ENCODE peak calls at places on chromosome 14, in five cellular contexts. R, V, U, X and Q are unnamed samples.

GRCh38 chr14:31275731-31276130 is 68.1 kb upstream of the HECTD1 start:
- DNase-seq in R (no peak), V (peak), U (no peak), X (no peak), Q (no peak)

GRCh38 chr14:49512147-49512551 is 74.0 kb downstream of the RPS29 start:
- DNase-seq in R (no peak), V (peak), U (no peak), X (no peak), Q (no peak)

GRCh38 chr14:102901633-102902032 is 20.8 kb upstream of the AMN start:
- DNase-seq in R (peak), V (no peak), U (no peak), X (peak), Q (no peak)

GRCh38 chr14:89252887-89253532 is 164.0 kb downstream of the FOXN3 start:
- DNase-seq in R (no peak), V (peak), U (no peak), X (no peak), Q (no peak)

GRCh38 chr14:59360923-59361794 is 104.0 kb downstream of the GPR135 start:
- DNase-seq in R (no peak), V (peak), U (peak), X (peak), Q (peak)

GRCh38 chr14:89842852-89843251 is 111.7 kb downstream of the EFCAB11 start:
- DNase-seq in R (no peak), V (no peak), U (no peak), X (no peak), Q (no peak)

GRCh38 chr14:60684203-60684602 is 34.9 kb upstream of the SIX1 start:
- DNase-seq in R (no peak), V (no peak), U (no peak), X (no peak), Q (no peak)

GRCh38 chr14:39342768-39343167 is 89.5 kb downstream of the FBXO33 start:
- DNase-seq in R (no peak), V (no peak), U (no peak), X (no peak), Q (no peak)

GRCh38 chr14:87994974-87995373 is 2.0 kb upstream of the GALC start:
- DNase-seq in R (peak), V (no peak), U (no peak), X (no peak), Q (no peak)

GRCh38 chr14:68947802-68948201 is 31.3 kb downstream of the ACTN1 start:
- DNase-seq in R (no peak), V (peak), U (peak), X (no peak), Q (peak)

GRCh38 chr14:58950555-58950954 is 237.9 kb upstream of the DAAM1 start:
- DNase-seq in R (no peak), V (no peak), U (no peak), X (no peak), Q (no peak)

GRCh38 chr14:96264850-96265249 is 8.8 kb downstream of the BDKRB1 start:
- DNase-seq in R (no peak), V (peak), U (peak), X (no peak), Q (no peak)

GRCh38 chr14:42174357-42174756 is 567.7 kb downstream of the LRFN5 start:
- DNase-seq in R (no peak), V (no peak), U (no peak), X (no peak), Q (no peak)

GRCh38 chr14:53947452-53948180 is 9.0 kb downstream of the BMP4 start:
- DNase-seq in R (no peak), V (no peak), U (no peak), X (no peak), Q (no peak)

GRCh38 chr14:86712176-86712575 is 1182.2 kb downstream of the FLRT2 start:
- DNase-seq in R (no peak), V (no peak), U (no peak), X (no peak), Q (no peak)

GRCh38 chr14:74426202-74426582 is at the start of gene SYNDIG1L:
- DNase-seq in R (no peak), V (no peak), U (no peak), X (no peak), Q (no peak)

GRCh38 chr14:69036757-69037506 is 57.8 kb upstream of the ACTN1 start:
- DNase-seq in R (no peak), V (no peak), U (no peak), X (no peak), Q (no peak)

GRCh38 chr14:71209888-71210287 is 302.6 kb downstream of the PCNX1 start:
- DNase-seq in R (no peak), V (no peak), U (no peak), X (no peak), Q (no peak)

GRCh38 chr14:90517431-90517841 is 120.6 kb downstream of the CALM1 start:
- DNase-seq in R (no peak), V (no peak), U (no peak), X (peak), Q (peak)

GRCh38 chr14:61101803-61102548 is 120.9 kb downstream of the SLC38A6 start:
- DNase-seq in R (no peak), V (peak), U (no peak), X (no peak), Q (no peak)

GRCh38 chr14:50773632-50774541 is 57.1 kb downstream of the NIN start:
- DNase-seq in R (no peak), V (peak), U (no peak), X (no peak), Q (peak)

GRCh38 chr14:102042699-102043098 is 44.1 kb downstream of the HSP90AA1 start:
- DNase-seq in R (no peak), V (no peak), U (no peak), X (no peak), Q (no peak)

GRCh38 chr14:75147423-75148071 is 20.7 kb upstream of the NEK9 start:
- DNase-seq in R (no peak), V (peak), U (peak), X (no peak), Q (peak)

GRCh38 chr14:24900281-24900868 is 149.6 kb downstream of the STXBP6 start:
- DNase-seq in R (no peak), V (no peak), U (no peak), X (no peak), Q (no peak)

GRCh38 chr14:25389948-25390347 is 340.0 kb upstream of the STXBP6 start:
- DNase-seq in R (no peak), V (no peak), U (no peak), X (no peak), Q (no peak)

GRCh38 chr14:60079723-60080122 is 12.0 kb upstream of the PCNX4 start:
- DNase-seq in R (no peak), V (no peak), U (no peak), X (no peak), Q (no peak)

GRCh38 chr14:90815817-90816662 is at the start of gene TTC7B:
- DNase-seq in R (no peak), V (no peak), U (peak), X (peak), Q (peak)

GRCh38 chr14:88804035-88804434 is 11.3 kb upstream of the EML5 start:
- DNase-seq in R (no peak), V (no peak), U (no peak), X (no peak), Q (no peak)

GRCh38 chr14:29865299-29865698 is 62.3 kb downstream of the PRKD1 start:
- DNase-seq in R (no peak), V (no peak), U (no peak), X (no peak), Q (no peak)

GRCh38 chr14:95185452-95186392 is 28.4 kb upstream of the DICER1 start:
- DNase-seq in R (no peak), V (no peak), U (peak), X (no peak), Q (peak)
- TF ChIP-seq EP300 in R (no peak), V (no peak), U (no peak), X (no peak), Q (peak)

GRCh38 chr14:84929834-84930233 is 600.1 kb upstream of the FLRT2 start:
- DNase-seq in R (no peak), V (no peak), U (no peak), X (no peak), Q (no peak)
- TF ChIP-seq CTCF in R (no peak), V (no peak), U (no peak), X (no peak), Q (no peak)

GRCh38 chr14:93044116-93044515 is 71.6 kb downstream of the ITPK1 start:
- DNase-seq in R (no peak), V (peak), U (no peak), X (no peak), Q (peak)
- H3K27ac ChIP-seq in R (no peak), V (peak), U (peak), X (peak), Q (peak)

DNA sequence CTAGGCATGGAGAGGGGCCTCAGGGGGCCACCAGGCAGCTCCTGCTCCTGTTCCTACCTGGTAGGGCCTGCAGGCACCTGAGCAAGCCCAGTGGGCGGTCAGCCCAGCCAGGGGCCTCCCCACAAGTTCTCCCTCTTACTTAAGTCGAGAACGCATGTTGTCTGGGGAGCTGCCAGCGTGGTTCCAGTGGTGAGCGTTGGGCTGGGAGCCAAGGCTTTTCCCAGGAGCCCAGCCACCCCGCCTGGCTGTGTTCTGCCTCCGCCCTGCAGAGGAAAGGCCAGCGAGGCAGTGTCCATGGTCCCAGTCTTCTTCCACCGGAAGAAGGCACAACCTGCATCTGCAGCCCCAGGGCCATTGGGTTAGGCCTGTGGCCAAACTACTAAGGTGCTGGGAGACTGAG is 1.4 kb downstream of the C14orf180 start:
- DNase-seq in R (no peak), V (no peak), U (peak), X (no peak), Q (peak)
- TF ChIP-seq EP300 in R (no peak), V (no peak), U (no peak), X (no peak), Q (no peak)

GRCh38 chr14:80867798-80868197 is 73.7 kb downstream of the CEP128 start:
- DNase-seq in R (no peak), V (no peak), U (no peak), X (no peak), Q (no peak)

GRCh38 chr14:80867091-80867490 is 74.4 kb downstream of the CEP128 start:
- DNase-seq in R (no peak), V (no peak), U (no peak), X (no peak), Q (no peak)

GRCh38 chr14:80865565-80865964 is 76.0 kb downstream of the CEP128 start:
- DNase-seq in R (no peak), V (no peak), U (no peak), X (no peak), Q (no peak)

DNA sequence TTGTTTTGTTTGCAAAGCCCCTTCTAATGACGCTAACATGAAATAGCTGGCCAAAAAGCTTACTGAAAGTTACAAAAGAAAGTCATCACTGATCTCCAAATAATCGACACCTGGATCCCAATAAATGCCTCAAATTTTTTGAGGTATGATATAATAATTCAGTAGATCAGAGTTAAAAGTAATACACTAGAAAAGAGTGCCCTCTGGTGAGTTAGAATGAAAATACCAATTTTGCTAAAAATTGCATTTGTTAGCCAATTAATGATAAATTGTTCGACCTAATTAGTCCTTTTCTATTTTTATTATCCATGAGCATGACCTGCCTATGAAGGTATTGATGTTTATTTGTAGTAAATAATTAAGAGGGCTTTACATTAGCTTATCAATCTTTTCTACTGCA is 78.6 kb downstream of the CEP128 start:
- DNase-seq in R (no peak), V (no peak), U (no peak), X (no peak), Q (no peak)
- TF ChIP-seq CTCF in R (peak), V (peak), U (no peak), X (no peak), Q (no peak)

DNA sequence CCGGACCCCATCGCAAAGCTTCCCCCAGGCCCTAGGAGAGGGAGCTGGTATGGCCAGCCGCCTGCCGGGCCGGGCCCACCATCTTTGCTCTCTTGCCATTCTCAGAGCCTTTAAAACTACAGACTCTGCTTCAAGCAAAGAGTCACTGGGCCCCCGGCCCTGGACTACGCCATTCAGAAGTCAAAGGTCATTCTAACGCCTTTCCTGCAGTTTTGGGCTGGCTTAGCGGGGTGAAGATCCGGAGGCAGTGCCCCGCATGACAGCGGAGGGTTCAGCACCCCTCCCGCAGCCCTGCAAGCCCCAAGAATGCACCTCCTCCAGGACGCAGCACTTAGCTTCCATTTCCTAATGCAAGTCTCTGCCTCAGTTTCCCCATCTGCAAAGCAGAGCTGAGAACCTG is 38.3 kb upstream of the MEG3 start:
- DNase-seq in R (no peak), V (no peak), U (no peak), X (no peak), Q (no peak)
- H3K27ac ChIP-seq in R (no peak), V (no peak), U (no peak), X (no peak), Q (no peak)

DNA sequence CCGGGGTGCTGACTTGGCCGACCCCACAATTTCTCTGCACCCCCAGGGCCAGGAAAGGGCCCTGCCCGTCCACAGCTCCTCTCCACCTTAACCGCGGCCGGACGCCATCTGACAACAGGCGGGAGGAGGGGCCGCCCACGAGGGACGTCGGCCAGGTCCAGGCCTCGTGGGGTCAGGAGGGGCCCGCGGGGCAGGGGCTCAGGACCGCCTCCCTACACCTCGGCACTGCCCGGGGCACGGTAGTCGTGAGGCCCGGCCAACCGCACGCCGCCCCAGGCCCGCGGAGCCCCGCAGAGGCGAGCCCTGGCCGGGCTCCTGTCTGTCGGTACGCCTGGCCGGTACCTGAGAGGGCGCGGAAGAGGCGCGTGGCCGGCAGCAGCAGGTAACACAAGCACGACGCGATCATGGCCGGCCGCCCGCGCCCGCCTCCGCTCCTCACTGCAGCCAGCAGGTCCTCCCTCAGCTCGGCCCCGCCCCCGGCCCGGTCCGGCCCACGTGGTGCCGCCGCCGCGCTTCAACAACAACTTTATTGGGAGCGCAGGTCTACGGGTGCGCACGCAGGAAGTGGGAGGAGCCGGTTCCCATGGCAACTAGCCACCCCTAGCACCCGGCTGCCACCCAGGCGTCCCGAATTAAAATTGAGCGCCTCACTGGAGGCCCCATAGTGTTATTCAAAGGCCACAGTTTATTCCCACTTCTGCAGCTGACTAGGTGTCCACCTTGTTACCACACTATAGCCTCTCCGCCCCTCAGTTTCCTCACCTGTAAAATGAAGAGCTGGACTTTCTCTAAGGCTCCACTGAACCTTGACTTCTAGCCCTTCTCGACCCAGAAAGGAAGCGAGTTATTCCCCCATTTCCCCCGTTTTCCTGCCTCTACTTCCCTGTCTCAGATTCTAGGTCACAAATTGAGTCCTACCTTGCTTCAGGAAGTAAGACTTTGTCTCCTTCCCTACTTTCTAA is at the start of gene ANGEL1:
- DNase-seq in R (peak), V (peak), U (peak), X (peak), Q (peak)
- TF ChIP-seq EP300 in R (no peak), V (no peak), U (peak), X (no peak), Q (no peak)

DNA sequence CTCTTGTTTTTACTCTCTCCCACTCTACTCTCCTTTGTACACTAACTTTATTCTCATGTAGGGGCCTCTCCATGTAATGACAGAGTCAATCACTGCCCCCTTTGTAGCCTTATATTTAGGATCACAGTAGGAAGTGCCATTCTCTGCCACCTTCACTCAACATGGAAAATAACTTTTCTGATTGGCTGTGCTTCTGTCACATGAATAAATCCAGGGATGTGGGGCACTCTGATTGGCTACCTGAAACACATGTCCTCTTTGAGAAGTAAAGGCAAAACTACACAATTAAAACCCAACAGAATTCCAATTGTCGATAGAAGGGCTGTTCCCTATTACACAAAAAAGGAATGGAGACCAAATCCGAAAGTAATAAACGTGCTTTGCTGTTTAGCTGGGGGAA is at the start of gene RNASE9:
- DNase-seq in R (no peak), V (peak), U (no peak), X (no peak), Q (no peak)
- TF ChIP-seq CTCF in R (no peak), V (no peak), U (no peak), X (no peak), Q (no peak)

GRCh38 chr14:104148433-104149277 is 10.3 kb downstream of the KIF26A start:
- DNase-seq in R (no peak), V (no peak), U (no peak), X (peak), Q (no peak)

GRCh38 chr14:104147346-104148125 is 9.1 kb downstream of the KIF26A start:
- DNase-seq in R (no peak), V (no peak), U (no peak), X (peak), Q (no peak)

GRCh38 chr14:104149617-104150141 is 11.3 kb downstream of the KIF26A start:
- DNase-seq in R (no peak), V (peak), U (peak), X (peak), Q (no peak)

GRCh38 chr14:104150201-104151027 is 12.0 kb downstream of the KIF26A start:
- DNase-seq in R (no peak), V (peak), U (no peak), X (peak), Q (no peak)

GRCh38 chr14:104149278-104149595 is 10.8 kb downstream of the KIF26A start:
- DNase-seq in R (no peak), V (no peak), U (no peak), X (peak), Q (no peak)
- H3K27ac ChIP-seq in R (no peak), V (peak), U (no peak), X (no peak), Q (no peak)

GRCh38 chr14:70149766-70150165 is 39.0 kb downstream of the SLC8A3 start:
- DNase-seq in R (no peak), V (no peak), U (no peak), X (no peak), Q (no peak)

GRCh38 chr14:70152704-70153103 is 36.0 kb downstream of the SLC8A3 start:
- DNase-seq in R (no peak), V (no peak), U (no peak), X (no peak), Q (no peak)

GRCh38 chr14:70156602-70157001 is 32.1 kb downstream of the SLC8A3 start:
- DNase-seq in R (no peak), V (no peak), U (no peak), X (no peak), Q (no peak)

GRCh38 chr14:70148911-70149675 is 39.7 kb downstream of the SLC8A3 start:
- DNase-seq in R (no peak), V (no peak), U (no peak), X (no peak), Q (no peak)

DNA sequence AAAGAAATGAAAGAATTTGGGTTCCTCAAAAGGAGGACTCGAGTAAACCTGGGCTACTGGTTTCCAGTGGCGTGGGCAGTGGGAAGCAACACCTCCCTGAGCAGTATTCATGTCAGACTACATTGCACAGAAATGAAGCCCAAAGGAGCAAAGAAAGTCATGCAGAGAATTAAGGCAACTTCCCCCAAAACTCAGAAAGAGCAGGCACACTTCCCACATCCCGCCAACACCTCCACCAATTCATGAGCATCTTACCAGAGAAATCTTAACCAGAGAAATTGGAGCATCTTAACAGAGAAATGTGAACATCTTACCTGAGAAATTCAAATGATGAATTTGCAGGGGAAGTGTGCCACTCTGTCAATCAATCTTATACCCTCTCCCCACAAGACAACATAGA is 36.7 kb downstream of the SLC8A3 start:
- DNase-seq in R (no peak), V (no peak), U (no peak), X (no peak), Q (no peak)
- TF ChIP-seq EP300 in R (no peak), V (no peak), U (no peak), X (no peak), Q (no peak)